ENCODE peak calls at places on chromosomes 2 and 18, in ten cellular contexts. A is body of pancreas, Y is H1, J is K562, M is A549, T is transverse colon, N is tibial nerve, O is heart left ventricle, Q is adrenal gland, I is GM12878. U is an unnamed sample.

GRCh38 chr2:230706053-230706498 is 6.6 kb upstream of the CAB39 start:
- DNase-seq in O (no peak), I (no peak), T (peak; percentile 78), J (no peak), M (no peak), Y (no peak), Q (no peak), N (no peak), A (no peak), U (no peak)

GRCh38 chr18:56139792-56140254 is 498.6 kb downstream of the TXNL1 start:
- DNase-seq in Q (no peak), O (no peak), N (no peak), I (no peak), A (peak; percentile 17), Y (no peak), J (no peak), T (peak; percentile 9), M (no peak), U (no peak)

GRCh38 chr2:11998218-11998617 is 251.8 kb downstream of the LPIN1 start:
- DNase-seq in T (no peak), O (no peak), Y (no peak), I (peak; percentile 60), Q (no peak), A (no peak), N (no peak), J (no peak), M (no peak), U (no peak)

GRCh38 chr2:176189666-176190641 is 1.5 kb downstream of the HOXD1 start:
- DNase-seq in O (no peak), M (no peak), Q (no peak), J (no peak), T (no peak), Y (no peak), I (no peak), A (no peak), N (no peak), U (no peak)

GRCh38 chr18:59556265-59556664 is 141.0 kb downstream of the CCBE1 start:
- DNase-seq in M (no peak), N (no peak), T (no peak), A (no peak), O (no peak), I (no peak), J (no peak), Y (no peak), Q (no peak), U (no peak)

GRCh38 chr2:23589739-23590138 is 204.8 kb downstream of the KLHL29 start:
- DNase-seq in A (no peak), Q (no peak), Y (no peak), M (no peak), J (no peak), O (no peak), T (no peak), I (no peak), N (no peak), U (no peak)

GRCh38 chr2:145751634-145752033 is 1231.7 kb upstream of the ZEB2 start:
- DNase-seq in Y (no peak), T (no peak), M (no peak), I (peak; percentile 70), N (peak; percentile 40), A (no peak), J (peak; percentile 34), Q (no peak), O (no peak), U (no peak)

GRCh38 chr18:2843161-2843560 is 3.6 kb upstream of the EMILIN2 start:
- DNase-seq in M (no peak), Q (no peak), O (no peak), J (peak; percentile 6), T (peak; percentile 27), Y (no peak), N (peak; percentile 48), I (no peak), A (no peak), U (no peak)

GRCh38 chr2:185628985-185629384 is 109.6 kb upstream of the FSIP2 start:
- DNase-seq in T (peak; percentile 51), N (no peak), O (no peak), Y (peak; percentile 84), M (no peak), I (no peak), A (no peak), Q (no peak), J (no peak), U (no peak)

GRCh38 chr18:79851489-79851888 is 53.8 kb downstream of the KCNG2 start:
- DNase-seq in N (no peak), M (no peak), O (no peak), Q (no peak), T (no peak), Y (peak; percentile 7), A (no peak), I (no peak), J (no peak), U (no peak)

GRCh38 chr2:16050261-16051045 is 110.1 kb downstream of the MYCN start:
- DNase-seq in I (no peak), M (no peak), A (no peak), N (no peak), T (no peak), O (no peak), J (no peak), Q (no peak), Y (no peak), U (no peak)

GRCh38 chr2:19369341-19369955 is 11.0 kb upstream of the OSR1 start:
- DNase-seq in O (no peak), N (no peak), J (no peak), Q (no peak), Y (no peak), M (no peak), A (no peak), I (no peak), T (no peak), U (no peak)

GRCh38 chr2:238761802-238762373 is 86.0 kb upstream of the TWIST2 start:
- DNase-seq in T (no peak), Q (no peak), Y (no peak), I (no peak), O (no peak), N (no peak), M (no peak), J (no peak), A (no peak), U (no peak)

GRCh38 chr2:236998250-236998649 is 87.4 kb upstream of the COPS8 start:
- DNase-seq in N (no peak), T (no peak), M (no peak), O (no peak), Y (no peak), Q (no peak), I (no peak), J (no peak), A (peak; percentile 24), U (no peak)

GRCh38 chr18:52009958-52010357 is 330.0 kb upstream of the DCC start:
- DNase-seq in A (no peak), O (no peak), Y (no peak), M (no peak), N (no peak), Q (no peak), J (no peak), T (no peak), I (no peak), U (no peak)

GRCh38 chr2:29423267-29423666 is 308.1 kb downstream of the CLIP4 start:
- DNase-seq in A (no peak), I (no peak), N (no peak), M (no peak), O (no peak), J (no peak), Q (no peak), T (no peak), Y (no peak), U (no peak)

GRCh38 chr2:200453853-200454524 is 55.9 kb downstream of the KCTD18 start:
- DNase-seq in O (no peak), N (no peak), J (no peak), A (no peak), T (no peak), M (no peak), Q (no peak), Y (no peak), I (no peak), U (no peak)
- H3K27ac ChIP-seq in O (no peak overlapping the region), N (no peak overlapping the region), J (no peak overlapping the region), A (no peak overlapping the region), T (no peak overlapping the region), M (no peak overlapping the region), Q (no peak overlapping the region), Y (no peak overlapping the region), I (no peak overlapping the region), U (no peak overlapping the region)

DNA sequence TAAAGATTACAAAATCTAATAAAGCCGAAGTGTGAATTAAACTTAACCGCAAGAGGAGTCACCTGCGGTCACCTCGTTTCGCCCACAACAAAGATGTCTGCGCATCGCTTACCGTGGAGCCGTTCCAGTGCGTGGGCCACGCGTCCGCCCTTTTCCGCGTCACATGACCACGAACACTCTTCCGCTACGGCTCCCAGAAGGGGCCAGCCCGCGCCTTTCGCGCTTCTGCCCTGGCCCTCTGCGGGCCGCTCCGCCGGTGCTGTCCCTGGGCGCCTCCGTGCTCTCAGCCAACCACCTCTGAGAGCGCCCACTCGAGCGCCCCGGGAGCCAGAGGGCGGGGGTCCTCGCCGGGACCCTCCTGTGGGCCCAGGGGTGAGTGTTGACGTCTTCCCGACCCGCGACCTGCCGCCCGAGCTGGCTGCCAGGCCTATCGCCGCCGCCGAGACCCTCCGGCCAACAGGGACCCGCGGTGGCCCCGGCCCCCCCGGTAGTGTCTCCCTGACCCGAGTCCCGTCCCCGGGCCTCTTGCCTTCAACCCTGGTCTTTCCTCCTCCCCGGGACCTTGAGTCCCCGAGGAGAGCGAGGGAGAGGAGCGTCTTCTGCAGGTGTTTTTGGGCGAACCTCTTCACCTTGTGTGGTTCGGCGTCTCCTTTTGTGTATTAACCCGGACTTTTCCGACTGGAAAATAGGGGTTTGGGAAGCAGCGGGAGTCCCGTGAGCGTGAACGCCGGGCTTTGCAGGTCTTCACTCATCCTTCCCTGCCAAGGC is at the start of gene MFF:
- DNase-seq in O (peak; percentile 95), T (peak; percentile 95), A (peak; percentile 93), Q (peak; percentile 94), I (peak; percentile 79), J (peak; percentile 87), Y (peak; percentile 86), M (peak; percentile 87), N (peak; percentile 89), U (peak; percentile 89)
- TF ChIP-seq POLR2A in O (peak; percentile 69), T (peak; percentile 84), A (peak; percentile 89), Q (peak; percentile 88), I (peak; percentile 92), J (peak; percentile 78), Y (peak; percentile 43), M (peak; percentile 73), N (no peak), U (peak; percentile 60)

GRCh38 chr2:7262608-7263228 is 345.5 kb downstream of the RNF144A start:
- DNase-seq in T (no peak), N (no peak), Q (no peak), J (no peak), Y (no peak), M (no peak), O (no peak), I (no peak), A (no peak), U (no peak)
- H3K27ac ChIP-seq in T (no peak overlapping the region), N (no peak overlapping the region), Q (no peak overlapping the region), J (no peak overlapping the region), Y (no peak overlapping the region), M (no peak overlapping the region), O (no peak overlapping the region), I (no peak overlapping the region), A (no peak overlapping the region), U (no peak overlapping the region)

GRCh38 chr2:156511112-156511511 is 74.9 kb downstream of the GPD2 start:
- DNase-seq in N (no peak), T (no peak), I (no peak), M (no peak), Y (no peak), Q (no peak), J (no peak), O (no peak), A (no peak), U (no peak)

GRCh38 chr2:156505696-156506095 is 69.5 kb downstream of the GPD2 start:
- DNase-seq in M (no peak), Q (no peak), Y (no peak), O (no peak), T (no peak), J (no peak), N (no peak), I (no peak), A (no peak), U (no peak)
- TF ChIP-seq POLR2A in M (no peak), Q (no peak), Y (no peak), O (no peak), T (no peak), J (no peak), N (no peak), I (no peak), A (no peak), U (no peak)